ENCODE peak calls at places on chromosomes 3 and 15, in ten cellular contexts. M, I, S, O, H, B, U, T, A and W are unnamed samples.

GRCh38 chr15:85073556-85074194 is 92.0 kb downstream of the PDE8A start:
- DNase-seq in M (no peak), I (no peak), S (no peak), O (no peak), H (no peak), B (no peak), U (no peak), T (no peak), A (no peak), W (peak; percentile 23)

GRCh38 chr3:35393916-35394315 is 245.4 kb upstream of the ARPP21 start:
- DNase-seq in M (peak; percentile 41), I (no peak), S (no peak), O (no peak), H (no peak), B (no peak), U (no peak), T (no peak), A (no peak), W (no peak)

GRCh38 chr3:32340039-32340438 is 51.6 kb upstream of the CMTM7 start:
- DNase-seq in M (peak; percentile 70), I (peak; percentile 53), S (peak; percentile 17), O (peak; percentile 31), H (peak; percentile 68), B (peak; percentile 49), U (no peak), T (peak; percentile 4), A (no peak), W (peak; percentile 41)

GRCh38 chr15:64854041-64854440 is 12.3 kb downstream of the PLEKHO2 start:
- DNase-seq in M (peak; percentile 55), I (no peak), S (no peak), O (no peak), H (no peak), B (no peak), U (no peak), T (no peak), A (peak; percentile 43), W (no peak)

GRCh38 chr15:71096676-71097075 is 18.6 kb upstream of the THSD4 start:
- DNase-seq in M (no peak), I (no peak), S (no peak), O (no peak), H (no peak), B (no peak), U (no peak), T (no peak), A (no peak), W (no peak)

GRCh38 chr3:69305011-69305410 is 80.9 kb downstream of the FRMD4B start:
- DNase-seq in M (no peak), I (no peak), S (no peak), O (no peak), H (no peak), B (no peak), U (no peak), T (no peak), A (no peak), W (no peak)

GRCh38 chr15:87263296-87263695 is 993.2 kb downstream of the NTRK3 start:
- DNase-seq in M (no peak), I (no peak), S (no peak), O (no peak), H (no peak), B (no peak), U (no peak), T (no peak), A (no peak), W (no peak)

GRCh38 chr3:55728461-55729100 is 241.5 kb upstream of the WNT5A start:
- DNase-seq in M (no peak), I (no peak), S (no peak), O (no peak), H (no peak), B (no peak), U (no peak), T (no peak), A (no peak), W (no peak)

GRCh38 chr3:184314363-184314699 is at the start of gene EIF4G1:
- DNase-seq in M (peak; percentile 96), I (peak; percentile 49), S (peak; percentile 93), O (peak; percentile 98), H (peak; percentile 98), B (peak; percentile 87), U (peak; percentile 99), T (peak; percentile 89), A (peak; percentile 95), W (peak; percentile 89)

GRCh38 chr3:151903501-151903991 is 30.1 kb downstream of the SUCNR1 start:
- DNase-seq in M (peak; percentile 91), I (no peak), S (no peak), O (peak; percentile 17), H (no peak), B (no peak), U (no peak), T (no peak), A (no peak), W (no peak)

GRCh38 chr15:51697150-51697549 is 15.8 kb downstream of the SCG3 start:
- DNase-seq in M (no peak), I (no peak), S (no peak), O (no peak), H (no peak), B (no peak), U (no peak), T (no peak), A (no peak), W (no peak)

GRCh38 chr15:34583399-34584320 is at the start of gene GOLGA8B:
- DNase-seq in M (peak; percentile 43), I (peak; percentile 36), S (peak; percentile 73), O (peak; percentile 58), H (peak; percentile 71), B (peak; percentile 76), U (peak; percentile 75), T (peak; percentile 80), A (peak; percentile 51), W (peak; percentile 80)

GRCh38 chr3:170205302-170205701 is 16.9 kb upstream of the PRKCI start:
- DNase-seq in M (no peak), I (no peak), S (no peak), O (no peak), H (no peak), B (no peak), U (no peak), T (no peak), A (no peak), W (no peak)

GRCh38 chr3:159130108-159130507 is 328.3 kb downstream of the MFSD1 start:
- DNase-seq in M (no peak), I (no peak), S (no peak), O (no peak), H (no peak), B (no peak), U (no peak), T (no peak), A (no peak), W (no peak)

GRCh38 chr15:51634591-51635198 is 12.1 kb upstream of the DMXL2 start:
- DNase-seq in M (no peak), I (no peak), S (no peak), O (no peak), H (no peak), B (no peak), U (no peak), T (no peak), A (no peak), W (no peak)

GRCh38 chr3:188179006-188179966 is 25.3 kb downstream of the LPP start:
- DNase-seq in M (peak; percentile 23), I (no peak), S (no peak), O (peak; percentile 85), H (no peak), B (no peak), U (no peak), T (no peak), A (peak; percentile 77), W (no peak)

GRCh38 chr15:25768271-25768670 is 94.9 kb downstream of the ATP10A start:
- DNase-seq in M (no peak), I (no peak), S (no peak), O (no peak), H (no peak), B (no peak), U (no peak), T (no peak), A (no peak), W (no peak)

GRCh38 chr3:194266658-194267005 is 84.5 kb downstream of the CPN2 start:
- DNase-seq in M (peak; percentile 41), I (no peak), S (no peak), O (no peak), H (no peak), B (no peak), U (no peak), T (no peak), A (peak; percentile 6), W (no peak)

GRCh38 chr3:113035387-113035982 is 44.7 kb downstream of the GTPBP8 start:
- DNase-seq in M (peak; percentile 76), I (peak; percentile 4), S (peak; percentile 41), O (peak; percentile 83), H (peak; percentile 26), B (peak; percentile 54), U (peak; percentile 25), T (peak; percentile 20), A (peak; percentile 24), W (no peak)

GRCh38 chr3:121924734-121925133 is 30.5 kb downstream of the SLC15A2 start:
- DNase-seq in M (no peak), I (no peak), S (no peak), O (no peak), H (no peak), B (no peak), U (no peak), T (no peak), A (no peak), W (no peak)

GRCh38 chr15:35557544-35557943 is 11.6 kb upstream of the DPH6 start:
- DNase-seq in M (peak; percentile 77), I (no peak), S (no peak), O (peak; percentile 68), H (no peak), B (no peak), U (no peak), T (no peak), A (no peak), W (no peak)

GRCh38 chr15:40047413-40048154 is 8.6 kb upstream of the SRP14 start:
- DNase-seq in M (peak; percentile 79), I (no peak), S (no peak), O (peak; percentile 38), H (peak; percentile 61), B (no peak), U (peak; percentile 3), T (peak; percentile 36), A (peak; percentile 60), W (peak; percentile 10)

GRCh38 chr15:40392986-40393948 is 10.7 kb downstream of the KNSTRN start:
- DNase-seq in M (peak; percentile 17), I (no peak), S (no peak), O (no peak), H (no peak), B (no peak), U (no peak), T (no peak), A (no peak), W (no peak)

GRCh38 chr3:118544458-118544857 is 490.2 kb downstream of the IGSF11 start:
- DNase-seq in M (no peak), I (no peak), S (no peak), O (no peak), H (no peak), B (no peak), U (no peak), T (no peak), A (no peak), W (no peak)

GRCh38 chr3:170003881-170004356 is 33.9 kb upstream of the GPR160 start:
- DNase-seq in M (no peak), I (no peak), S (no peak), O (no peak), H (no peak), B (no peak), U (no peak), T (no peak), A (no peak), W (no peak)

GRCh38 chr15:39704684-39705083 is 78.0 kb downstream of the FSIP1 start:
- DNase-seq in M (peak; percentile 84), I (no peak), S (no peak), O (peak; percentile 50), H (no peak), B (no peak), U (no peak), T (no peak), A (no peak), W (no peak)

GRCh38 chr3:17639257-17639656 is 103.2 kb downstream of the TBC1D5 start:
- DNase-seq in M (peak; percentile 78), I (no peak), S (no peak), O (peak; percentile 11), H (no peak), B (no peak), U (no peak), T (no peak), A (no peak), W (no peak)

GRCh38 chr3:50661321-50661837 is 13.3 kb upstream of the DOCK3 start:
- DNase-seq in M (no peak), I (no peak), S (no peak), O (no peak), H (no peak), B (no peak), U (no peak), T (no peak), A (no peak), W (no peak)